ENCODE peak calls at places on chromosomes 3 and 15, in ten cellular contexts. Z is heart left ventricle, K is DND-41, Q is cardiac muscle cell, L is endothelial cell of umbilical vein, X is hepatocyte, F is NT2/D1, T is astrocyte, D is mammary epithelial cell, O is aorta. P is an unnamed sample.

GRCh38 chr15:41989573-41990242 is 17.4 kb upstream of the EHD4 start:
- DNase-seq in Z (peak; percentile 84), K (peak; percentile 77), Q (peak; percentile 83), L (peak; percentile 77), X (peak; percentile 88), F (peak; percentile 61), T (peak; percentile 21), D (peak; percentile 53), O (peak; percentile 86), P (peak; percentile 60)

GRCh38 chr15:43280996-43281395 is 14.3 kb upstream of the TGM5 start:
- DNase-seq in Z (no peak), K (no peak), Q (no peak), L (no peak), X (no peak), F (no peak), T (no peak), D (no peak), O (no peak), P (no peak)

GRCh38 chr3:158765518-158766205 is 33.4 kb upstream of the RARRES1 start:
- DNase-seq in Z (no peak), K (no peak), Q (peak; percentile 56), L (no peak), X (no peak), F (no peak), T (peak; percentile 51), D (peak; percentile 39), O (no peak), P (no peak)

GRCh38 chr15:94596707-94597106 is 365.3 kb downstream of the MCTP2 start:
- DNase-seq in Z (no peak), K (no peak), Q (no peak), L (no peak), X (no peak), F (no peak), T (no peak), D (no peak), O (no peak), P (no peak)

GRCh38 chr3:194606941-194607340 is 26.3 kb downstream of the TMEM44 start:
- DNase-seq in Z (no peak), K (no peak), Q (no peak), L (no peak), X (no peak), F (no peak), T (no peak), D (no peak), O (no peak), P (no peak)

GRCh38 chr3:149902498-149903139 is 68.1 kb downstream of the PFN2 start:
- DNase-seq in Z (no peak), K (no peak), Q (peak; percentile 12), L (no peak), X (no peak), F (no peak), T (no peak), D (peak; percentile 1), O (no peak), P (no peak)

GRCh38 chr3:134601539-134602439 is 49.0 kb downstream of the KY start:
- DNase-seq in Z (no peak), K (no peak), Q (peak; percentile 93), L (peak; percentile 36), X (peak; percentile 90), F (peak; percentile 58), T (peak; percentile 24), D (no peak), O (no peak), P (no peak)

GRCh38 chr3:52973806-52974205 is 72.1 kb downstream of the SFMBT1 start:
- DNase-seq in Z (no peak), K (no peak), Q (no peak), L (peak; percentile 11), X (no peak), F (no peak), T (peak; percentile 78), D (no peak), O (no peak), P (no peak)

GRCh38 chr3:139935866-139936817 is 1.2 kb downstream of the CLSTN2 start:
- DNase-seq in Z (peak; percentile 25), K (no peak), Q (no peak), L (no peak), X (peak; percentile 73), F (no peak), T (no peak), D (peak; percentile 20), O (peak; percentile 45), P (no peak)

GRCh38 chr3:184129012-184129411 is 6.1 kb upstream of the EIF2B5 start:
- DNase-seq in Z (no peak), K (peak; percentile 17), Q (peak; percentile 63), L (peak; percentile 36), X (peak; percentile 40), F (no peak), T (peak; percentile 25), D (peak; percentile 32), O (no peak), P (peak; percentile 63)

GRCh38 chr3:181458857-181459256 is 252.9 kb upstream of the SOX2 start:
- DNase-seq in Z (no peak), K (no peak), Q (no peak), L (no peak), X (no peak), F (no peak), T (peak; percentile 47), D (peak; percentile 17), O (no peak), P (peak; percentile 97)

GRCh38 chr3:69144631-69145244 is 22.3 kb upstream of the LMOD3 start:
- DNase-seq in Z (no peak), K (peak; percentile 52), Q (no peak), L (no peak), X (no peak), F (peak; percentile 63), T (no peak), D (no peak), O (no peak), P (no peak)

GRCh38 chr3:187456268-187456667 is 88.1 kb downstream of the RTP4 start:
- DNase-seq in Z (peak; percentile 56), K (no peak), Q (peak; percentile 62), L (no peak), X (peak; percentile 34), F (no peak), T (no peak), D (no peak), O (peak; percentile 84), P (peak; percentile 61)

GRCh38 chr3:143576568-143577270 is 271.5 kb downstream of the SLC9A9 start:
- DNase-seq in Z (no peak), K (no peak), Q (no peak), L (peak; percentile 72), X (no peak), F (no peak), T (no peak), D (no peak), O (no peak), P (no peak)

GRCh38 chr15:63022181-63022580 is 20.4 kb upstream of the TPM1 start:
- DNase-seq in Z (no peak), K (no peak), Q (no peak), L (no peak), X (no peak), F (no peak), T (no peak), D (no peak), O (no peak), P (no peak)

GRCh38 chr15:63022663-63023062 is 19.9 kb upstream of the TPM1 start:
- DNase-seq in Z (no peak), K (no peak), Q (no peak), L (no peak), X (no peak), F (no peak), T (no peak), D (no peak), O (no peak), P (no peak)

GRCh38 chr15:63019539-63020109 is 22.9 kb upstream of the TPM1 start:
- DNase-seq in Z (no peak), K (no peak), Q (peak; percentile 74), L (peak; percentile 39), X (no peak), F (no peak), T (peak; percentile 92), D (peak; percentile 99), O (no peak), P (no peak)

GRCh38 chr15:63020128-63020527 is 22.4 kb upstream of the TPM1 start:
- DNase-seq in Z (no peak), K (no peak), Q (no peak), L (no peak), X (no peak), F (no peak), T (no peak), D (no peak), O (no peak), P (no peak)

DNA sequence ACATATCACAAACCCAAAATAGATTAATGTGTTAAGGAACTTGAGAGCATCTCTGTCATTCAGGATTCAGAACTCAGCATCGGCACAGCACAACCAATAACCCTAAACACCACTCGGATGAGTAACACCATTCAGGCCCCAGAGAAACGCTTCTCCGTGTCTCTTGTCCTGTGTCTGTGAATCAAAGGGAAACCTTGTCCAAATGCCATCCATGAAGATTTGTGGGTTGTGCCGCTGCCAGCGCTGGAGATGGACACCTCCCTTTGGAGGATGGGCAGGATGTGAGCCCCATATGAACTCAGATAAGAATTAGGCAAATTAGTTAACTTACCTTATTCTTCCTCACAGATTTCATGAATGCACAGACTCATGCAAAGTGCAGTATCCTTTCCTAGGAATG is 21.5 kb upstream of the TPM1 start:
- DNase-seq in Z (no peak), K (no peak), Q (no peak), L (no peak), X (no peak), F (no peak), T (no peak), D (peak; percentile 36), O (no peak), P (no peak)
- H3K4me1 ChIP-seq in Z (no peaks in the 10 kb centered on the region), K (no peaks in the 10 kb centered on the region), Q (peaks cover 13% of the 10 kb centered on the region), L (peaks cover 5% of the 10 kb centered on the region), X (no peaks in the 10 kb centered on the region), F (no peaks in the 10 kb centered on the region), T (peaks cover 49% of the 10 kb centered on the region), D (peaks cover 49% of the 10 kb centered on the region), O (no peaks in the 10 kb centered on the region), P (no peaks in the 10 kb centered on the region)

GRCh38 chr15:53216036-53216435 is 425.9 kb upstream of the ONECUT1 start:
- DNase-seq in Z (no peak), K (no peak), Q (no peak), L (no peak), X (no peak), F (no peak), T (no peak), D (no peak), O (no peak), P (no peak)
- H3K4me1 ChIP-seq in Z (no peaks in the 10 kb centered on the region), K (no peaks in the 10 kb centered on the region), Q (no peaks in the 10 kb centered on the region), L (no peaks in the 10 kb centered on the region), X (no peaks in the 10 kb centered on the region), F (no peaks in the 10 kb centered on the region), T (no peaks in the 10 kb centered on the region), D (no peaks in the 10 kb centered on the region), O (no peaks in the 10 kb centered on the region), P (no peaks in the 10 kb centered on the region)

GRCh38 chr15:100934735-100935134 is 15.6 kb downstream of the LRRK1 start:
- DNase-seq in Z (no peak), K (no peak), Q (peak; percentile 12), L (no peak), X (no peak), F (no peak), T (no peak), D (no peak), O (no peak), P (no peak)
- H3K4me1 ChIP-seq in Z (no peaks in the 10 kb centered on the region), K (no peaks in the 10 kb centered on the region), Q (peaks cover under 1% of the 10 kb centered on the region), L (peaks cover 7% of the 10 kb centered on the region), X (no peaks in the 10 kb centered on the region), F (peaks cover 5% of the 10 kb centered on the region), T (no peaks in the 10 kb centered on the region), D (peaks cover 6% of the 10 kb centered on the region), O (no peaks in the 10 kb centered on the region), P (no peaks in the 10 kb centered on the region)

DNA sequence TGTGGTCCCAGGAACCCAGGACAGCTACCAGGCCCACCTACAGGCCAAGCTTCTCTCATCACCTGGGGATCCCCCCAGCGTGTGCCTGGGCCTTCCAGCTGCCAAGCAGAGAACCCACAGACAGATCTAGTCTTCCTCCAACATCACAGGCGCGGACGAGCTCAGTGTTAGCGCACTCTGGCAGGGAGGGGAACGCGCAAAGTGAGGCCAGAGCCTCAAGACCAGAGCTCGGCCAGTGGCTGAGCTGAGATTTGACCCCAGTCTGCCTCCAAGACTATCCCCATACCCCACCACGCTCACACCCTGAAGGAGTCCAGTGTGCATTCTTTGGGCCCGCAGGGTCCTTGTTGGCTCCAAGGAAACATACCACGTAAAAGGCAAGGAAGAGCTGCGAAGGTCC is 5.1 kb downstream of the MFGE8 start:
- DNase-seq in Z (no peak), K (no peak), Q (no peak), L (no peak), X (no peak), F (no peak), T (no peak), D (no peak), O (no peak), P (no peak)
- H3K4me1 ChIP-seq in Z (peaks cover 45% of the 10 kb centered on the region), K (peaks cover 47% of the 10 kb centered on the region), Q (peaks cover 21% of the 10 kb centered on the region), L (peaks cover 8% of the 10 kb centered on the region), X (peaks cover 17% of the 10 kb centered on the region), F (peaks cover 21% of the 10 kb centered on the region), T (peaks cover 42% of the 10 kb centered on the region), D (peaks cover 11% of the 10 kb centered on the region), O (no peaks in the 10 kb centered on the region), P (peaks cover 16% of the 10 kb centered on the region)

P was measured in HAP-1.